ENCODE peak calls at places on chromosomes 13 and 19, in seven cellular contexts. One of them, this sample, is unnamed.

GRCh38 chr13:90750021-90750420 is 597.5 kb upstream of the MIR17HG start:
- DNase-seq in GM23338: no peak
- DNase-seq in Panc1: no peak
- DNase-seq in SK-N-SH: no peak
- DNase-seq in HepG2: no peak
- DNase-seq in HCT116: no peak
- DNase-seq in K562: no peak
- DNase-seq in this sample: no peak

GRCh38 chr19:49615861-49616260 is 24.1 kb downstream of the RRAS start:
- DNase-seq in GM23338: no peak
- DNase-seq in Panc1: no peak
- DNase-seq in SK-N-SH: no peak
- DNase-seq in HepG2: no peak
- DNase-seq in HCT116: no peak
- DNase-seq in K562: no peak
- DNase-seq in this sample: no peak

GRCh38 chr19:34275705-34276104 is 21.4 kb downstream of the GARRE1 start:
- DNase-seq in GM23338: no peak
- DNase-seq in Panc1: no peak
- DNase-seq in SK-N-SH: no peak
- DNase-seq in HepG2: no peak
- DNase-seq in HCT116: no peak
- DNase-seq in K562: no peak
- DNase-seq in this sample: no peak

GRCh38 chr13:109412232-109412935 is 374.0 kb downstream of the IRS2 start:
- DNase-seq in GM23338: peak; percentile 50
- DNase-seq in Panc1: no peak
- DNase-seq in SK-N-SH: peak; percentile 76
- DNase-seq in HepG2: no peak
- DNase-seq in HCT116: peak; percentile 18
- DNase-seq in K562: no peak
- DNase-seq in this sample: no peak

GRCh38 chr19:4523306-4524110 is 5.2 kb upstream of the PLIN4 start:
- DNase-seq in GM23338: peak; percentile 74
- DNase-seq in Panc1: peak; percentile 20
- DNase-seq in SK-N-SH: peak; percentile 86
- DNase-seq in HepG2: peak; percentile 51
- DNase-seq in HCT116: peak; percentile 29
- DNase-seq in K562: peak; percentile 83
- DNase-seq in this sample: peak; percentile 29

GRCh38 chr13:80339841-80340642 is 884 bp downstream of the SPRY2 start:
- DNase-seq in GM23338: peak; percentile 31
- DNase-seq in Panc1: no peak
- DNase-seq in SK-N-SH: peak; percentile 60
- DNase-seq in HepG2: peak; percentile 18
- DNase-seq in HCT116: no peak
- DNase-seq in K562: peak; percentile 14
- DNase-seq in this sample: peak; percentile 55

GRCh38 chr19:6806488-6806887 is 34.0 kb downstream of the VAV1 start:
- DNase-seq in GM23338: peak; percentile 51
- DNase-seq in Panc1: no peak
- DNase-seq in SK-N-SH: no peak
- DNase-seq in HepG2: no peak
- DNase-seq in HCT116: peak; percentile 41
- DNase-seq in K562: peak; percentile 57
- DNase-seq in this sample: no peak

GRCh38 chr19:13441810-13442512 is 64.3 kb downstream of the CACNA1A start:
- DNase-seq in GM23338: peak; percentile 94
- DNase-seq in Panc1: no peak
- DNase-seq in SK-N-SH: no peak
- DNase-seq in HepG2: peak; percentile 35
- DNase-seq in HCT116: no peak
- DNase-seq in K562: peak; percentile 69
- DNase-seq in this sample: peak; percentile 11

GRCh38 chr13:94169783-94170513 is 309.5 kb downstream of the DCT start:
- DNase-seq in GM23338: peak; percentile 39
- DNase-seq in Panc1: no peak
- DNase-seq in SK-N-SH: no peak
- DNase-seq in HepG2: no peak
- DNase-seq in HCT116: no peak
- DNase-seq in K562: no peak
- DNase-seq in this sample: no peak

GRCh38 chr13:83879431-83880171 is 2.7 kb downstream of the SLITRK1 start:
- DNase-seq in GM23338: peak; percentile 32
- DNase-seq in Panc1: no peak
- DNase-seq in SK-N-SH: no peak
- DNase-seq in HepG2: no peak
- DNase-seq in HCT116: no peak
- DNase-seq in K562: no peak
- DNase-seq in this sample: no peak

GRCh38 chr19:38841787-38842438 is 7.9 kb downstream of the HNRNPL start:
- DNase-seq in GM23338: no peak
- DNase-seq in Panc1: no peak
- DNase-seq in SK-N-SH: no peak
- DNase-seq in HepG2: no peak
- DNase-seq in HCT116: no peak
- DNase-seq in K562: no peak
- DNase-seq in this sample: no peak

GRCh38 chr19:48638831-48639381 is 1.7 kb upstream of the DBP start:
- DNase-seq in GM23338: peak; percentile 67
- DNase-seq in Panc1: no peak
- DNase-seq in SK-N-SH: peak; percentile 69
- DNase-seq in HepG2: no peak
- DNase-seq in HCT116: no peak
- DNase-seq in K562: peak; percentile 78
- DNase-seq in this sample: no peak

GRCh38 chr13:75704194-75704941 is 68.2 kb downstream of the LMO7 start:
- DNase-seq in GM23338: no peak
- DNase-seq in Panc1: no peak
- DNase-seq in SK-N-SH: no peak
- DNase-seq in HepG2: no peak
- DNase-seq in HCT116: no peak
- DNase-seq in K562: no peak
- DNase-seq in this sample: no peak

GRCh38 chr13:30004204-30004603 is 153.8 kb upstream of the UBL3 start:
- DNase-seq in GM23338: no peak
- DNase-seq in Panc1: no peak
- DNase-seq in SK-N-SH: no peak
- DNase-seq in HepG2: no peak
- DNase-seq in HCT116: no peak
- DNase-seq in K562: no peak
- DNase-seq in this sample: peak; percentile 54

GRCh38 chr13:114173261-114173660 is 5.8 kb upstream of the CFAP97D2 start:
- DNase-seq in GM23338: no peak
- DNase-seq in Panc1: no peak
- DNase-seq in SK-N-SH: no peak
- DNase-seq in HepG2: no peak
- DNase-seq in HCT116: no peak
- DNase-seq in K562: no peak
- DNase-seq in this sample: no peak

GRCh38 chr19:51136333-51136732 is 5.8 kb upstream of the SIGLEC7 start:
- DNase-seq in GM23338: no peak
- DNase-seq in Panc1: no peak
- DNase-seq in SK-N-SH: no peak
- DNase-seq in HepG2: no peak
- DNase-seq in HCT116: no peak
- DNase-seq in K562: no peak
- DNase-seq in this sample: no peak

GRCh38 chr13:75881109-75881775 is 245.1 kb downstream of the LMO7 start:
- DNase-seq in GM23338: no peak
- DNase-seq in Panc1: no peak
- DNase-seq in SK-N-SH: no peak
- DNase-seq in HepG2: no peak
- DNase-seq in HCT116: no peak
- DNase-seq in K562: no peak
- DNase-seq in this sample: no peak

GRCh38 chr19:1470864-1471513 is 8.0 kb downstream of the C19orf25 start:
- DNase-seq in GM23338: peak; percentile 84
- DNase-seq in Panc1: no peak
- DNase-seq in SK-N-SH: no peak
- DNase-seq in HepG2: no peak
- DNase-seq in HCT116: no peak
- DNase-seq in K562: no peak
- DNase-seq in this sample: no peak
- TF ChIP-seq REST in GM23338: no peak
- TF ChIP-seq REST in Panc1: no peak
- TF ChIP-seq REST in SK-N-SH: no peak
- TF ChIP-seq REST in HepG2: no peak
- TF ChIP-seq REST in HCT116: no peak
- TF ChIP-seq REST in K562: no peak
- TF ChIP-seq REST in this sample: no peak

GRCh38 chr13:82323101-82323500 is 1559.2 kb downstream of the SLITRK1 start:
- DNase-seq in GM23338: no peak
- DNase-seq in Panc1: no peak
- DNase-seq in SK-N-SH: no peak
- DNase-seq in HepG2: no peak
- DNase-seq in HCT116: no peak
- DNase-seq in K562: no peak
- DNase-seq in this sample: no peak
- TF ChIP-seq POLR2AphosphoS5 in GM23338: no peak
- TF ChIP-seq POLR2AphosphoS5 in Panc1: no peak
- TF ChIP-seq POLR2AphosphoS5 in SK-N-SH: no peak
- TF ChIP-seq POLR2AphosphoS5 in HepG2: no peak
- TF ChIP-seq POLR2AphosphoS5 in HCT116: no peak
- TF ChIP-seq POLR2AphosphoS5 in K562: no peak
- TF ChIP-seq POLR2AphosphoS5 in this sample: no peak

DNA sequence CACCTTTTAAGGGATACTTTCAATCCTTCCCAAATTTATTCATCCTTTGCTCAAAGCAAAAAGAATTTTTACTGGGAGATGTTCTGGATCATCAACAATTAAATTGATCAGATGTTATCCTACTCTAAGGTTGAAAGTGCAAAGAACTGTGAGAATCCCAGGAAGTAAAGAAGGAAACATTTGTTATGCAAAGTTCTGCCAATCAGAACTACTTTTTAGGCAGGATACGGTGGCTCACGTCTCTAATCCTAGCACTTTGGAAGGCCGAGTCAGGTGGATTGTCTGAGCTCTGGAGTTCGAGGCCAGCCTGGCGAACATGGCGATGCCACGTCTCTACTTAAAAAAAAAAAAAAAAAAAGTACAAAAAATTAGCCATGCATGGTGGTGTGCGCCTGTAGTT is 882.3 kb downstream of the DIAPH3 start:
- DNase-seq in GM23338: peak; percentile 41
- DNase-seq in Panc1: no peak
- DNase-seq in SK-N-SH: no peak
- DNase-seq in HepG2: no peak
- DNase-seq in HCT116: no peak
- DNase-seq in K562: no peak
- DNase-seq in this sample: no peak
- TF ChIP-seq REST in GM23338: no peak
- TF ChIP-seq REST in Panc1: no peak
- TF ChIP-seq REST in SK-N-SH: no peak
- TF ChIP-seq REST in HepG2: no peak
- TF ChIP-seq REST in HCT116: no peak
- TF ChIP-seq REST in K562: no peak
- TF ChIP-seq REST in this sample: no peak

DNA sequence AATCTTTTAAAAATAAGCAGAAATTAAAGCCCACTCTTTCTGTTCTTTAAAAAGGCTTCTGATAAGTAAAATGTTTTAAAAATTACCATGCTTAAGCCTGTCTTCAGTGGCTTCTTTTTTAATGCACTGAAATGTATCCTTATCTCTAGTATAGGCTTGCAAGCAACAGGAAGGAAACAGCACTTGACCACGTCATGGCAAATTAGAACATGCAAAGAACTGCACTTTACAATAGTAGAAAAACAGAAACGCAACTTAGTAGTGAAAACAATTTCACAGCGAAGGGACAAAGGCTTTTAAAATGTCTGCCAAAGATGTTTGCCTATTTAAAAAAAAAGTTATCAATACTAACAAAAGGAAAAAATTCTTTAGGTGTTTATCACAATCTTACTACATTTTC is 36.3 kb downstream of the ELF1 start:
- DNase-seq in GM23338: no peak
- DNase-seq in Panc1: no peak
- DNase-seq in SK-N-SH: peak; percentile 38
- DNase-seq in HepG2: no peak
- DNase-seq in HCT116: no peak
- DNase-seq in K562: no peak
- DNase-seq in this sample: no peak
- TF ChIP-seq POLR2AphosphoS5 in GM23338: no peak
- TF ChIP-seq POLR2AphosphoS5 in Panc1: no peak
- TF ChIP-seq POLR2AphosphoS5 in SK-N-SH: no peak
- TF ChIP-seq POLR2AphosphoS5 in HepG2: no peak
- TF ChIP-seq POLR2AphosphoS5 in HCT116: no peak
- TF ChIP-seq POLR2AphosphoS5 in K562: no peak
- TF ChIP-seq POLR2AphosphoS5 in this sample: peak; percentile 26

DNA sequence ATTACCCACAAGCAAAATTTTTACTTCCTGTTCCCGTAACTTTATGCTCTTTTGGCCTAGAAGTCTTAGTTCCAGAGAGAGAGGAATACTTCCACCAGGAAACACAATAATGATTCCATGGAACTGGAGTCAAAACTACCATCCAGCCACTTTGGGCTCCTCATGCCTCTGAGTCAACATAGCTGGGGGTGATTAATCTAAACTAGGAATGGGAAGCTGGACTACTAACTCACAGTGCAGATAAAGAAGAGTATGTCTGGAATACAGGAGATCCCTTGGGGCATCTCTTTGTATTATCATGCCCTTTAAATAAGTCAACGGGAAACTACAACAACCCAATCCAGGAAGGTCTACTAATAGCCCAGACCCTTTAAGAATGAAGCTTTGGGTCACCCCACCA is 8.9 kb upstream of the ELF1 start:
- DNase-seq in GM23338: no peak
- DNase-seq in Panc1: no peak
- DNase-seq in SK-N-SH: no peak
- DNase-seq in HepG2: no peak
- DNase-seq in HCT116: no peak
- DNase-seq in K562: no peak
- DNase-seq in this sample: no peak
- TF ChIP-seq REST in GM23338: no peak
- TF ChIP-seq REST in Panc1: no peak
- TF ChIP-seq REST in SK-N-SH: no peak
- TF ChIP-seq REST in HepG2: no peak
- TF ChIP-seq REST in HCT116: no peak
- TF ChIP-seq REST in K562: no peak
- TF ChIP-seq REST in this sample: no peak

GRCh38 chr13:110520431-110521295 is 40.9 kb downstream of the RAB20 start:
- DNase-seq in GM23338: no peak
- DNase-seq in Panc1: no peak
- DNase-seq in SK-N-SH: no peak
- DNase-seq in HepG2: no peak
- DNase-seq in HCT116: no peak
- DNase-seq in K562: no peak
- DNase-seq in this sample: peak; percentile 95
- TF ChIP-seq POLR2AphosphoS5 in GM23338: no peak
- TF ChIP-seq POLR2AphosphoS5 in Panc1: no peak
- TF ChIP-seq POLR2AphosphoS5 in SK-N-SH: no peak
- TF ChIP-seq POLR2AphosphoS5 in HepG2: no peak
- TF ChIP-seq POLR2AphosphoS5 in HCT116: no peak
- TF ChIP-seq POLR2AphosphoS5 in K562: no peak
- TF ChIP-seq POLR2AphosphoS5 in this sample: peak; percentile 84

GRCh38 chr19:29367701-29368306 is 154.9 kb upstream of the UQCRFS1 start:
- DNase-seq in GM23338: peak; percentile 22
- DNase-seq in Panc1: no peak
- DNase-seq in SK-N-SH: no peak
- DNase-seq in HepG2: no peak
- DNase-seq in HCT116: no peak
- DNase-seq in K562: no peak
- DNase-seq in this sample: no peak
- TF ChIP-seq REST in GM23338: no peak
- TF ChIP-seq REST in Panc1: no peak
- TF ChIP-seq REST in SK-N-SH: no peak
- TF ChIP-seq REST in HepG2: no peak
- TF ChIP-seq REST in HCT116: no peak
- TF ChIP-seq REST in K562: no peak
- TF ChIP-seq REST in this sample: no peak

GRCh38 chr13:27465611-27466010 is 15.2 kb upstream of the MTIF3 start:
- DNase-seq in GM23338: no peak
- DNase-seq in Panc1: no peak
- DNase-seq in SK-N-SH: no peak
- DNase-seq in HepG2: no peak
- DNase-seq in HCT116: no peak
- DNase-seq in K562: no peak
- DNase-seq in this sample: no peak
- TF ChIP-seq POLR2AphosphoS5 in GM23338: no peak
- TF ChIP-seq POLR2AphosphoS5 in Panc1: no peak
- TF ChIP-seq POLR2AphosphoS5 in SK-N-SH: no peak
- TF ChIP-seq POLR2AphosphoS5 in HepG2: no peak
- TF ChIP-seq POLR2AphosphoS5 in HCT116: no peak
- TF ChIP-seq POLR2AphosphoS5 in K562: no peak
- TF ChIP-seq POLR2AphosphoS5 in this sample: no peak

This sample was measured in HL-60.